ENCODE peak calls at places on chromosomes 5 and 9, in seven cellular contexts. One of them, this sample, is unnamed.
A peak's percentile ranks its signal among the peaks of the same experiment; 100 is the strongest.

GRCh38 chr5:37198066-37198465 is 51.1 kb downstream of the CPLANE1 start:
- DNase-seq in body of pancreas: no peak
- DNase-seq in heart left ventricle: no peak
- DNase-seq in IMR-90: no peak
- DNase-seq in A549: no peak
- DNase-seq in HCT116: no peak
- DNase-seq in spleen: no peak
- DNase-seq in this sample: no peak

GRCh38 chr5:52684056-52684455 is 103.7 kb upstream of the ITGA1 start:
- DNase-seq in body of pancreas: no peak
- DNase-seq in heart left ventricle: no peak
- DNase-seq in IMR-90: peak; percentile 39
- DNase-seq in A549: no peak
- DNase-seq in HCT116: no peak
- DNase-seq in spleen: no peak
- DNase-seq in this sample: no peak

GRCh38 chr5:5126444-5126843 is 13.7 kb upstream of the ADAMTS16 start:
- DNase-seq in body of pancreas: no peak
- DNase-seq in heart left ventricle: no peak
- DNase-seq in IMR-90: no peak
- DNase-seq in A549: peak; percentile 69
- DNase-seq in HCT116: no peak
- DNase-seq in spleen: no peak
- DNase-seq in this sample: no peak

GRCh38 chr9:134602547-134603362 is 38.8 kb upstream of the COL5A1 start:
- DNase-seq in body of pancreas: peak; percentile 64
- DNase-seq in heart left ventricle: peak; percentile 56
- DNase-seq in IMR-90: peak; percentile 99
- DNase-seq in A549: peak; percentile 92
- DNase-seq in HCT116: peak; percentile 64
- DNase-seq in spleen: no peak
- DNase-seq in this sample: peak; percentile 32

GRCh38 chr9:129885018-129885669 is 49.9 kb downstream of the USP20 start:
- DNase-seq in body of pancreas: peak; percentile 48
- DNase-seq in heart left ventricle: peak; percentile 42
- DNase-seq in IMR-90: no peak
- DNase-seq in A549: no peak
- DNase-seq in HCT116: no peak
- DNase-seq in spleen: peak; percentile 92
- DNase-seq in this sample: peak; percentile 40

GRCh38 chr5:118806571-118806970 is 181.8 kb downstream of the DTWD2 start:
- DNase-seq in body of pancreas: no peak
- DNase-seq in heart left ventricle: no peak
- DNase-seq in IMR-90: no peak
- DNase-seq in A549: no peak
- DNase-seq in HCT116: no peak
- DNase-seq in spleen: no peak
- DNase-seq in this sample: no peak

GRCh38 chr9:108784998-108785397 is 70.8 kb downstream of the ACTL7B start:
- DNase-seq in body of pancreas: peak; percentile 48
- DNase-seq in heart left ventricle: no peak
- DNase-seq in IMR-90: no peak
- DNase-seq in A549: no peak
- DNase-seq in HCT116: no peak
- DNase-seq in spleen: no peak
- DNase-seq in this sample: no peak

GRCh38 chr5:116454417-116454927 is 120.2 kb downstream of the SEMA6A start:
- DNase-seq in body of pancreas: peak; percentile 21
- DNase-seq in heart left ventricle: no peak
- DNase-seq in IMR-90: peak; percentile 92
- DNase-seq in A549: no peak
- DNase-seq in HCT116: no peak
- DNase-seq in spleen: no peak
- DNase-seq in this sample: no peak

GRCh38 chr5:42840842-42841574 is 29.3 kb upstream of the SELENOP start:
- DNase-seq in body of pancreas: no peak
- DNase-seq in heart left ventricle: no peak
- DNase-seq in IMR-90: no peak
- DNase-seq in A549: no peak
- DNase-seq in HCT116: no peak
- DNase-seq in spleen: no peak
- DNase-seq in this sample: no peak

GRCh38 chr5:42843675-42844292 is 32.1 kb upstream of the SELENOP start:
- DNase-seq in body of pancreas: no peak
- DNase-seq in heart left ventricle: no peak
- DNase-seq in IMR-90: no peak
- DNase-seq in A549: no peak
- DNase-seq in HCT116: no peak
- DNase-seq in spleen: no peak
- DNase-seq in this sample: no peak

GRCh38 chr5:42837601-42838000 is 25.9 kb upstream of the SELENOP start:
- DNase-seq in body of pancreas: no peak
- DNase-seq in heart left ventricle: no peak
- DNase-seq in IMR-90: no peak
- DNase-seq in A549: no peak
- DNase-seq in HCT116: no peak
- DNase-seq in spleen: no peak
- DNase-seq in this sample: no peak

GRCh38 chr5:42842860-42843641 is 31.4 kb upstream of the SELENOP start:
- DNase-seq in body of pancreas: no peak
- DNase-seq in heart left ventricle: no peak
- DNase-seq in IMR-90: no peak
- DNase-seq in A549: no peak
- DNase-seq in HCT116: no peak
- DNase-seq in spleen: no peak
- DNase-seq in this sample: no peak

GRCh38 chr5:42840279-42840678 is 28.6 kb upstream of the SELENOP start:
- DNase-seq in body of pancreas: peak; percentile 67
- DNase-seq in heart left ventricle: peak; percentile 58
- DNase-seq in IMR-90: peak; percentile 58
- DNase-seq in A549: no peak
- DNase-seq in HCT116: no peak
- DNase-seq in spleen: no peak
- DNase-seq in this sample: peak; percentile 79
- H3K27ac ChIP-seq in body of pancreas: no peak overlapping the region
- H3K27ac ChIP-seq in heart left ventricle: peak overlapping the region; percentile 10
- H3K27ac ChIP-seq in IMR-90: peak overlapping the region; percentile 48
- H3K27ac ChIP-seq in A549: no peak overlapping the region
- H3K27ac ChIP-seq in HCT116: no peak overlapping the region
- H3K27ac ChIP-seq in spleen: peak overlapping the region; percentile 38
- H3K27ac ChIP-seq in this sample: peak overlapping the region; percentile 84

DNA sequence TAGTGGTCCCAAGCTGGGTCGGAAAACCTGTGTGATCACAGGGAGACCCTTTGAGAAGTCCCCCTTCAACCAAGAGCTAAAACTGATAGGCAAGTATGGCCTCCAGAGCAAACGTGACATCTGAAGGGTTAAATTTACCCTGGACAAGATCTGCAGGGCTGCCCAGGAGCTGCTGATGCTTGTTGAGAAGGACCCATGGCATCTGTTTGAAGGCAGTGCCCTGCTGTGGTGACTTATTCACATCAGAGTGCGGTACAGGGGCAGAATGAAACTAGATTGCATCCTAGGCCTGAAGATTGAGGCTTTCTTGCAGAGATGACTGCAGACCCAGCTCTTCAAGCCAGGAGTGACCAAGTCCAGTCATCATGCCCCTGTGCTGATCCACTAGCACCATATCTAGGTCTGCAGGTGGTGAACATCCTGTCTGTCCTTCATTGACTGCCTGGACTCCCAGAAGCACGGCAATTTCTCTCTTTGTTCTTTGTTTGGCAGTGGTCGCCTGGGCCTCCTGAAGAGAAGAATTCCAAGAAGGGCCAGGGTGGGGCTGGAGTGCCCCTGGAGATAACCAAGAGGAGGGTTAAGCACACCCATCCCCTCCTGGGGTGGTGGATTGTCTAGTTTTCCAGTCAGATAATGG is 25.7 kb upstream of the CHD1 start:
- DNase-seq in body of pancreas: no peak
- DNase-seq in heart left ventricle: no peak
- DNase-seq in IMR-90: no peak
- DNase-seq in A549: no peak
- DNase-seq in HCT116: no peak
- DNase-seq in spleen: no peak
- DNase-seq in this sample: no peak
- TF ChIP-seq POLR2A in body of pancreas: no peak
- TF ChIP-seq POLR2A in heart left ventricle: no peak
- TF ChIP-seq POLR2A in IMR-90: no peak
- TF ChIP-seq POLR2A in A549: no peak
- TF ChIP-seq POLR2A in HCT116: no peak
- TF ChIP-seq POLR2A in spleen: no peak
- TF ChIP-seq POLR2A in this sample: no peak

GRCh38 chr9:114384836-114385411 is 2.9 kb downstream of the AKNA start:
- DNase-seq in body of pancreas: no peak
- DNase-seq in heart left ventricle: no peak
- DNase-seq in IMR-90: no peak
- DNase-seq in A549: no peak
- DNase-seq in HCT116: peak; percentile 13
- DNase-seq in spleen: peak; percentile 62
- DNase-seq in this sample: no peak

GRCh38 chr9:114387678-114388431 is at the start of gene AKNA:
- DNase-seq in body of pancreas: peak; percentile 70
- DNase-seq in heart left ventricle: peak; percentile 81
- DNase-seq in IMR-90: peak; percentile 79
- DNase-seq in A549: no peak
- DNase-seq in HCT116: no peak
- DNase-seq in spleen: peak; percentile 98
- DNase-seq in this sample: peak; percentile 49

GRCh38 chr9:114385412-114386181 is 2.2 kb downstream of the AKNA start:
- DNase-seq in body of pancreas: peak; percentile 84
- DNase-seq in heart left ventricle: peak; percentile 71
- DNase-seq in IMR-90: peak; percentile 95
- DNase-seq in A549: peak; percentile 24
- DNase-seq in HCT116: peak; percentile 35
- DNase-seq in spleen: peak; percentile 96
- DNase-seq in this sample: peak; percentile 35

GRCh38 chr9:114386886-114387677 is 700 bp downstream of the AKNA start:
- DNase-seq in body of pancreas: peak; percentile 42
- DNase-seq in heart left ventricle: no peak
- DNase-seq in IMR-90: peak; percentile 17
- DNase-seq in A549: no peak
- DNase-seq in HCT116: no peak
- DNase-seq in spleen: peak; percentile 89
- DNase-seq in this sample: no peak

DNA sequence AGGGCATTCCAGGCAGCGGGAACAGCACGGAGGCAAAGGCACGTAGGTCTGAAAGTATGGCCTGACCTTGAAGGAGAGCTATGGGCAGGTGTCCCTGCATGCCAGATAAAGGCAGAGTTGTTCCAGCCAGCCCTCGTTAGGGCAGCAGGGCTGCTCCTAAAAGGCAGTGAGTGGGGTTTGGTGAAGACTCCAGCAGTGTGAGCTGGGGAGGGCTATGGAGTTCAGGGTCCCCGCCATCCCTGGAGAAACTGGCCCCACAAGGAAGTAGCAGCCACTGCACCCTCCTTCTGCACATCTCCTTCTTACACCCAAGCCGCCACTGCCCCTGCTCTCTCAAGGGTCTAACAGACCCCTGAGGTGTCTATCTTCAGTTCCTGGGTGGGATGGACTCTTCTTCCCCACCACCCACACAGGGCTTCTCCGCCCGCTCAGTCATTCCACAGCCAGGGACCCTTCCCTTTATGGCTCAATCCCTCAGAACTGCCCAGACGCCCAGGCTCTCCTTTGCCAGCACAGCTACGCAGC is 1.4 kb downstream of the AKNA start:
- DNase-seq in body of pancreas: no peak
- DNase-seq in heart left ventricle: no peak
- DNase-seq in IMR-90: no peak
- DNase-seq in A549: no peak
- DNase-seq in HCT116: no peak
- DNase-seq in spleen: peak; percentile 86
- DNase-seq in this sample: no peak
- H3K27ac ChIP-seq in body of pancreas: peak overlapping the region; percentile 58
- H3K27ac ChIP-seq in heart left ventricle: peak overlapping the region; percentile 78
- H3K27ac ChIP-seq in IMR-90: peak overlapping the region; percentile 88
- H3K27ac ChIP-seq in A549: no peak overlapping the region
- H3K27ac ChIP-seq in HCT116: no peak overlapping the region
- H3K27ac ChIP-seq in spleen: peak overlapping the region; percentile 94
- H3K27ac ChIP-seq in this sample: peak overlapping the region; percentile 52

GRCh38 chr5:13348568-13348967 is 595.9 kb downstream of the DNAH5 start:
- DNase-seq in body of pancreas: no peak
- DNase-seq in heart left ventricle: no peak
- DNase-seq in IMR-90: no peak
- DNase-seq in A549: no peak
- DNase-seq in HCT116: no peak
- DNase-seq in spleen: no peak
- DNase-seq in this sample: no peak
- TF ChIP-seq POLR2A in body of pancreas: no peak
- TF ChIP-seq POLR2A in heart left ventricle: no peak
- TF ChIP-seq POLR2A in IMR-90: no peak
- TF ChIP-seq POLR2A in A549: no peak
- TF ChIP-seq POLR2A in HCT116: no peak
- TF ChIP-seq POLR2A in spleen: no peak
- TF ChIP-seq POLR2A in this sample: no peak

GRCh38 chr5:180830253-180831138 is 27.9 kb upstream of the MGAT1 start:
- DNase-seq in body of pancreas: peak; percentile 87
- DNase-seq in heart left ventricle: peak; percentile 75
- DNase-seq in IMR-90: peak; percentile 39
- DNase-seq in A549: peak; percentile 44
- DNase-seq in HCT116: no peak
- DNase-seq in spleen: peak; percentile 93
- DNase-seq in this sample: no peak
- H3K27ac ChIP-seq in body of pancreas: peak overlapping the region; percentile 99
- H3K27ac ChIP-seq in heart left ventricle: peak overlapping the region; percentile 99
- H3K27ac ChIP-seq in IMR-90: peak overlapping the region; percentile 84
- H3K27ac ChIP-seq in A549: peak overlapping the region; percentile 93
- H3K27ac ChIP-seq in HCT116: peak overlapping the region; percentile 93
- H3K27ac ChIP-seq in spleen: peak overlapping the region; percentile 100
- H3K27ac ChIP-seq in this sample: peak overlapping the region; percentile 98

GRCh38 chr5:169569513-169569912 is 14.1 kb upstream of the SPDL1 start:
- DNase-seq in body of pancreas: no peak
- DNase-seq in heart left ventricle: no peak
- DNase-seq in IMR-90: no peak
- DNase-seq in A549: no peak
- DNase-seq in HCT116: no peak
- DNase-seq in spleen: no peak
- DNase-seq in this sample: no peak

GRCh38 chr5:169577966-169578365 is 5.6 kb upstream of the SPDL1 start:
- DNase-seq in body of pancreas: no peak
- DNase-seq in heart left ventricle: no peak
- DNase-seq in IMR-90: no peak
- DNase-seq in A549: peak; percentile 33
- DNase-seq in HCT116: no peak
- DNase-seq in spleen: no peak
- DNase-seq in this sample: no peak

GRCh38 chr5:169576181-169576598 is 7.4 kb upstream of the SPDL1 start:
- DNase-seq in body of pancreas: peak; percentile 20
- DNase-seq in heart left ventricle: no peak
- DNase-seq in IMR-90: peak; percentile 87
- DNase-seq in A549: no peak
- DNase-seq in HCT116: no peak
- DNase-seq in spleen: no peak
- DNase-seq in this sample: no peak

GRCh38 chr5:169574147-169574646 is 9.4 kb upstream of the SPDL1 start:
- DNase-seq in body of pancreas: no peak
- DNase-seq in heart left ventricle: no peak
- DNase-seq in IMR-90: no peak
- DNase-seq in A549: no peak
- DNase-seq in HCT116: no peak
- DNase-seq in spleen: no peak
- DNase-seq in this sample: no peak
- TF ChIP-seq POLR2A in body of pancreas: no peak
- TF ChIP-seq POLR2A in heart left ventricle: no peak
- TF ChIP-seq POLR2A in IMR-90: no peak
- TF ChIP-seq POLR2A in A549: no peak
- TF ChIP-seq POLR2A in HCT116: no peak
- TF ChIP-seq POLR2A in spleen: no peak
- TF ChIP-seq POLR2A in this sample: no peak